ENCODE peak calls at places on chromosomes 4 and X, in five cellular contexts. P is A549, E is transverse colon, I is sigmoid colon, R is SK-N-SH. D is an unnamed sample.

GRCh38 chr4:161403781-161404180 is 760.0 kb downstream of the FSTL5 start:
- DNase-seq in E (no peak), I (no peak), R (no peak), P (no peak), D (no peak)

GRCh38 chr4:26931451-26931850 is 70.8 kb downstream of the STIM2 start:
- DNase-seq in R (no peak), P (no peak), I (no peak), E (no peak), D (no peak)

GRCh38 chr4:8468746-8469535 is 28.4 kb downstream of the TRMT44 start:
- DNase-seq in P (peak; percentile 28), E (peak; percentile 55), I (peak; percentile 82), R (peak; percentile 89), D (peak; percentile 89)

GRCh38 chr4:25666031-25666630 is 10.5 kb downstream of the SLC34A2 start:
- DNase-seq in I (no peak), P (no peak), E (no peak), R (no peak), D (no peak)

GRCh38 chrX:52355108-52355507 is 13.7 kb upstream of the XAGE2 start:
- DNase-seq in P (no peak), R (no peak), E (no peak), I (no peak), D (no peak)

GRCh38 chr4:104591505-104591904 is 96.8 kb upstream of the CXXC4 start:
- DNase-seq in R (no peak), E (peak; percentile 14), I (peak; percentile 69), P (no peak), D (no peak)

GRCh38 chrX:74383611-74384010 is 37.7 kb upstream of the SLC16A2 start:
- DNase-seq in E (peak; percentile 11), R (peak; percentile 41), I (no peak), P (peak; percentile 36), D (peak; percentile 27)

GRCh38 chr4:21769404-21770147 is 179.0 kb downstream of the KCNIP4 start:
- DNase-seq in E (no peak), P (no peak), I (no peak), R (no peak), D (no peak)

GRCh38 chr4:118962540-118962939 is 73.9 kb downstream of the SYNPO2 start:
- DNase-seq in E (no peak), R (no peak), I (no peak), P (no peak), D (no peak)

GRCh38 chrX:107714196-107714811 is 61.3 kb downstream of the TSC22D3 start:
- DNase-seq in E (peak; percentile 16), I (no peak), P (no peak), R (no peak), D (no peak)

GRCh38 chrX:23820235-23820782 is 37.3 kb downstream of the SAT1 start:
- DNase-seq in P (no peak), I (no peak), R (no peak), E (no peak), D (no peak)

GRCh38 chr4:47550899-47551548 is 65.9 kb downstream of the ATP10D start:
- DNase-seq in E (no peak), P (no peak), R (no peak), I (no peak), D (no peak)

GRCh38 chrX:114363346-114363745 is 220.5 kb upstream of the HTR2C start:
- DNase-seq in R (no peak), I (no peak), E (no peak), P (no peak), D (no peak)

GRCh38 chr4:139849219-139849618 is 183.6 kb downstream of the MGST2 start:
- DNase-seq in E (no peak), I (no peak), P (no peak), R (peak; percentile 44), D (no peak)

GRCh38 chrX:155334486-155335316 is at the start of gene CLIC2:
- DNase-seq in P (no peak), I (no peak), R (no peak), E (peak; percentile 17), D (peak; percentile 43)

GRCh38 chr4:2043396-2044118 is 15.6 kb upstream of the NAT8L start:
- DNase-seq in R (no peak), P (no peak), I (no peak), E (no peak), D (no peak)

GRCh38 chr4:100630341-100630740 is 112.5 kb upstream of the EMCN start:
- DNase-seq in I (no peak), P (no peak), E (no peak), R (no peak), D (no peak)

GRCh38 chr4:60934896-60935295 is 265.2 kb upstream of the ADGRL3 start:
- DNase-seq in E (no peak), R (no peak), I (no peak), P (no peak), D (no peak)

GRCh38 chr4:108008721-108009120 is 19.0 kb downstream of the HADH start:
- DNase-seq in E (no peak), R (no peak), I (no peak), P (no peak), D (no peak)

DNA sequence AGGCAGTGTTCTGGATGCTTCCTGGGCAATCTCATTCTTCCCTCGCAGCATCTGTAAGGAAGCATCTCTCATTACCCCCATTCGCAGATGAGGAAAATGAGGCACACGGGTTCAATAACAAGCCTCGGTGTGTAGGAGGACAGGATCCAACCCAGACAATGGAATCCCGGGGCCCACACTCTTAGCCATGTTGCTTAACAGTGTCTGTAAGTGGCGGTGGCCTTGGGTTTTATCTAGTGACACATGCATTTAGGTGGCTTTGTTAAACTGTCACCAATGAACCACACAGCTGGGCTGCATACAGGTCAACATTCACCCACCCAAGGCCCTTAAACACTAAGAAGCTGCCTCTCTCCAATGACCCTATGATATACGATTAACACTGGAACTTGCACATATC is 22.6 kb downstream of the RELL1 start:
- DNase-seq in P (no peak), E (no peak), R (no peak), I (no peak), D (no peak)
- H3K4me1 ChIP-seq in P (peaks cover 69% of the 10 kb centered on the region), E (peaks cover 24% of the 10 kb centered on the region), R (peaks cover 23% of the 10 kb centered on the region), I (no peaks in the 10 kb centered on the region), D (peaks cover 15% of the 10 kb centered on the region)

GRCh38 chr4:73452953-73453700 is 17.1 kb downstream of the AFP start:
- DNase-seq in I (no peak), E (peak; percentile 56), P (no peak), R (no peak), D (no peak)

GRCh38 chr4:73451978-73452747 is 16.1 kb downstream of the AFP start:
- DNase-seq in P (no peak), R (no peak), E (no peak), I (no peak), D (no peak)

GRCh38 chr4:73456177-73457022 is 20.4 kb downstream of the AFP start:
- DNase-seq in I (no peak), E (no peak), R (no peak), P (no peak), D (no peak)

GRCh38 chr4:73453701-73454005 is 17.6 kb downstream of the AFP start:
- DNase-seq in P (no peak), I (no peak), E (no peak), R (no peak), D (no peak)

GRCh38 chr4:73454920-73455319 is 18.9 kb downstream of the AFP start:
- DNase-seq in E (no peak), R (no peak), I (no peak), P (no peak), D (no peak)
- TF ChIP-seq EP300 in E (no peak), R (no peak), I (no peak), P (no peak), D (no peak)

DNA sequence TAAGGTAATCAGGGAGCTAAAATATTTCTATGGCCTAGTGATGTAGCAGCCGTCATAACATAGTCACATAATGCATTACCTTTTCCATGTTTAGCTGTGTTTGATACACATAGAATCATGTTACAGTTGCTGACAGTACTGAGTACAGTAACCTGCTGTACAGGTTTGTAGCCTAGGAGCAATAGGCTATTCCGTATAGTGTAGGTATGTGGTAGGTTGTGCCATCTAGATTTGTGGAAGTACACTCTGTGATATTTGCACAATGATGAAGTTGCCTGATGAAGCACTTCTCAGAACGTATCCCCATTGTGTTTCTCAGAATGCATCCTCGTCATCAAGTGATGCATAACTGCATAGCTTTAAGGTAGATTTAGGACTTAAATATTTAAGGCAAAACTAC is 495.6 kb upstream of the ZFP42 start:
- DNase-seq in R (no peak), I (no peak), P (no peak), E (no peak), D (no peak)
- H3K27ac ChIP-seq in R (no peak overlapping the region), I (no peak overlapping the region), P (no peak overlapping the region), E (no peak overlapping the region), D (no peak overlapping the region)

GRCh38 chr4:78644063-78644691 is 92.6 kb downstream of the ANXA3 start:
- DNase-seq in R (no peak), I (no peak), E (no peak), P (no peak), D (no peak)

GRCh38 chr4:78648639-78649363 is 97.2 kb downstream of the ANXA3 start:
- DNase-seq in E (no peak), R (no peak), P (no peak), I (no peak), D (no peak)

GRCh38 chr4:78644744-78645330 is 93.3 kb downstream of the ANXA3 start:
- DNase-seq in E (peak; percentile 58), P (peak; percentile 68), R (peak; percentile 57), I (peak; percentile 76), D (peak; percentile 21)

GRCh38 chr4:78647272-78647671 is 95.7 kb downstream of the ANXA3 start:
- DNase-seq in E (no peak), R (no peak), P (no peak), I (no peak), D (no peak)

GRCh38 chr4:78645853-78646757 is 94.5 kb downstream of the ANXA3 start:
- DNase-seq in R (no peak), E (peak; percentile 70), I (peak; percentile 94), P (peak; percentile 21), D (peak; percentile 67)
- H3K4me1 ChIP-seq in R (peaks cover 11% of the 10 kb centered on the region), E (peaks cover 7% of the 10 kb centered on the region), I (no peaks in the 10 kb centered on the region), P (peaks cover 54% of the 10 kb centered on the region), D (peaks cover 2% of the 10 kb centered on the region)

D was measured in ovary.